ENCODE peak calls at places on chromosomes 3 and 15, in nine cellular contexts. C, K, V, J, D, U, Z, I and L are unnamed samples. For H3K4me1, the result is how much of the 10 kb centered on the place peaks cover.

GRCh38 chr3:102006812-102007485 is 157.6 kb downstream of the NFKBIZ start:
- DNase-seq in U (no peak), J (peak), K (peak), Z (peak), V (no peak), D (no peak), I (peak), C (no peak), L (no peak)

GRCh38 chr15:101031203-101031602 is 112.0 kb downstream of the LRRK1 start:
- DNase-seq in U (peak), J (peak), K (no peak), D (peak), C (peak), I (no peak), V (no peak), Z (no peak), L (no peak)

GRCh38 chr3:1531981-1532380 is 439.2 kb downstream of the CNTN6 start:
- DNase-seq in C (no peak), U (no peak), I (no peak), K (no peak), Z (no peak), D (no peak), J (no peak), V (no peak), L (no peak)

GRCh38 chr3:46080124-46080991 is 53.1 kb upstream of the XCR1 start:
- DNase-seq in C (no peak), U (no peak), K (no peak), V (no peak), D (no peak), Z (no peak), I (no peak), J (no peak), L (no peak)

GRCh38 chr15:99181544-99181943 is 67.8 kb downstream of the TTC23 start:
- DNase-seq in C (no peak), Z (peak), D (no peak), V (no peak), J (peak), K (no peak), U (no peak), I (peak), L (no peak)

GRCh38 chr15:49946681-49947080 is 172.4 kb downstream of the ATP8B4 start:
- DNase-seq in C (no peak), J (no peak), D (no peak), U (no peak), I (peak), K (no peak), Z (peak), V (no peak), L (no peak)

GRCh38 chr3:104362319-104362718 is 1004.4 kb upstream of the ALCAM start:
- DNase-seq in V (no peak), U (no peak), D (no peak), C (no peak), J (no peak), I (no peak), Z (no peak), K (no peak), L (no peak)

GRCh38 chr3:12439161-12439560 is 45.1 kb upstream of the TSEN2 start:
- DNase-seq in Z (no peak), V (no peak), J (no peak), U (no peak), I (no peak), K (no peak), D (no peak), C (peak), L (no peak)

GRCh38 chr3:101310580-101311375 is 9.6 kb downstream of the IMPG2 start:
- DNase-seq in J (no peak), K (no peak), D (no peak), V (no peak), C (no peak), I (no peak), U (no peak), Z (no peak), L (no peak)

GRCh38 chr3:53022647-53023046 is 23.2 kb downstream of the SFMBT1 start:
- DNase-seq in C (no peak), J (no peak), K (no peak), V (no peak), U (peak), D (no peak), Z (no peak), I (no peak), L (no peak)

GRCh38 chr3:31361391-31362273 is 171.1 kb upstream of the STT3B start:
- DNase-seq in Z (no peak), U (no peak), V (no peak), I (no peak), J (no peak), K (no peak), D (no peak), C (no peak), L (no peak)

GRCh38 chr3:197309528-197310361 is 11.3 kb upstream of the DLG1 start:
- DNase-seq in V (no peak), J (no peak), K (no peak), I (no peak), D (no peak), Z (no peak), U (peak), C (no peak), L (no peak)

GRCh38 chr3:135558906-135559305 is 406.6 kb upstream of the PPP2R3A start:
- DNase-seq in J (no peak), Z (no peak), K (no peak), C (no peak), I (no peak), V (no peak), D (no peak), U (peak), L (no peak)

GRCh38 chr15:76340198-76340801 is 3.7 kb downstream of the ISL2 start:
- DNase-seq in I (peak), V (no peak), J (no peak), D (no peak), U (no peak), C (peak), K (no peak), Z (no peak), L (peak)

GRCh38 chr3:125145751-125146475 is 66.6 kb downstream of the SLC12A8 start:
- DNase-seq in U (no peak), K (no peak), D (no peak), Z (no peak), I (no peak), J (no peak), C (peak), V (no peak), L (no peak)

GRCh38 chr15:61794276-61794675 is 266.0 kb downstream of the VPS13C start:
- DNase-seq in V (no peak), U (no peak), Z (no peak), D (no peak), I (no peak), J (no peak), K (no peak), C (no peak), L (no peak)

GRCh38 chr3:43073116-43073835 is 32.6 kb downstream of the POMGNT2 start:
- DNase-seq in V (no peak), Z (no peak), D (no peak), C (no peak), J (no peak), U (no peak), K (no peak), I (no peak), L (no peak)

GRCh38 chr15:100940785-100941379 is 21.7 kb downstream of the LRRK1 start:
- DNase-seq in K (no peak), D (no peak), Z (peak), V (no peak), J (no peak), C (no peak), I (no peak), U (peak), L (no peak)

GRCh38 chr3:142211034-142211433 is 14.4 kb downstream of the GK5 start:
- DNase-seq in V (no peak), U (no peak), C (no peak), J (no peak), K (no peak), D (no peak), I (no peak), Z (no peak), L (no peak)

GRCh38 chr3:142213298-142213697 is 12.1 kb downstream of the GK5 start:
- DNase-seq in V (no peak), Z (peak), C (no peak), D (peak), I (no peak), K (no peak), U (no peak), J (no peak), L (peak)

GRCh38 chr3:142215111-142215510 is 10.3 kb downstream of the GK5 start:
- DNase-seq in I (no peak), V (no peak), C (no peak), D (no peak), K (no peak), J (no peak), Z (no peak), U (no peak), L (no peak)

GRCh38 chr3:142218703-142219102 is 6.7 kb downstream of the GK5 start:
- DNase-seq in D (no peak), V (no peak), I (no peak), Z (no peak), C (no peak), U (no peak), K (no peak), J (no peak), L (no peak)

GRCh38 chr3:142216321-142216720 is 9.1 kb downstream of the GK5 start:
- DNase-seq in D (no peak), K (no peak), Z (no peak), J (no peak), U (no peak), C (no peak), V (no peak), I (no peak), L (no peak)
- TF ChIP-seq POLR2A in D (no peak), K (no peak), Z (no peak), J (no peak), U (no peak), C (no peak), V (no peak), I (no peak), L (no peak)

GRCh38 chr3:25456723-25457122 is 28.7 kb downstream of the RARB start:
- DNase-seq in D (no peak), V (no peak), K (no peak), U (no peak), C (no peak), J (no peak), I (no peak), Z (no peak), L (no peak)

GRCh38 chr3:25457642-25458419 is 29.8 kb downstream of the RARB start:
- DNase-seq in I (no peak), Z (no peak), J (no peak), C (no peak), V (no peak), U (no peak), D (no peak), K (no peak), L (no peak)

GRCh38 chr3:25455316-25456232 is 27.5 kb downstream of the RARB start:
- DNase-seq in U (no peak), J (peak), C (no peak), Z (no peak), V (no peak), K (no peak), I (no peak), D (no peak), L (no peak)

GRCh38 chr3:25460751-25461150 is 32.7 kb downstream of the RARB start:
- DNase-seq in J (no peak), D (no peak), K (no peak), Z (no peak), V (no peak), U (no peak), I (no peak), C (no peak), L (no peak)

GRCh38 chr3:25458420-25458814 is 30.4 kb downstream of the RARB start:
- DNase-seq in U (no peak), J (no peak), D (no peak), C (no peak), Z (no peak), I (no peak), K (no peak), V (no peak), L (no peak)
- H3K4me1 ChIP-seq in U (half or more), J (under half), D (under half), C (under half), Z (under half), I (under half), K (half or more), V (under half), L (under half)

DNA sequence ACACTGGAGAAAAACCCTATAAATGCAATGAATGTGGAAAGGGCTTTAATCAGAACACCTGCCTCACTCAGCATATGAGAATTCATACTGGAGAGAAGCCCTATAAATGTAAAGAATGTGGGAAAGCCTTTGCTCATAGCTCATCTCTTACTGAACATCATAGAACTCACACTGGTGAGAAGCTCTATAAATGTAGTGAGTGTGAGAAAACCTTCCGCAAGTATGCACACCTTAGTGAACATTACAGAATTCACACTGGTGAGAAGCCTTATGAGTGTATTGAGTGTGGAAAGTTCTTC is 7.4 kb upstream of the ZNF501 start:
- DNase-seq in Z (no peak), U (no peak), V (no peak), C (no peak), K (no peak), D (no peak), J (no peak), I (no peak), L (no peak)
- H3K4me3 ChIP-seq in Z (no peak), U (no peak), V (no peak), C (no peak), K (no peak), D (no peak), J (no peak), I (no peak), L (no peak)

GRCh38 chr15:40038654-40039543 is at the start of gene SRP14:
- DNase-seq in U (peak), C (peak), K (peak), V (peak), D (peak), Z (peak), I (peak), J (peak), L (peak)
- TF ChIP-seq POLR2A in U (peak), C (peak), K (peak), V (no peak), D (peak), Z (peak), I (peak), J (peak), L (peak)

GRCh38 chr15:40796508-40796907 is 10.4 kb upstream of the ZFYVE19 start:
- DNase-seq in I (no peak), V (no peak), K (no peak), C (no peak), U (no peak), Z (no peak), J (no peak), D (no peak), L (no peak)
- H3K4me1 ChIP-seq in I (under half), V (under half), K (under half), C (under half), U (under half), Z (under half), J (under half), D (half or more), L (under half)